ENCODE peak calls at places on chromosomes 4 and X, in ten cellular contexts. One of them, this sample, is unnamed.

GRCh38 chrX:19121898-19122640 is at the start of gene ADGRG2:
- DNase-seq in A549: peak; percentile 55
- DNase-seq in dorsolateral prefrontal cortex: peak; percentile 42
- DNase-seq in nephron progenitor cell: peak; percentile 63
- DNase-seq in cardiac muscle cell: peak; percentile 24
- DNase-seq in ovary: peak; percentile 17
- DNase-seq in brain microvascular endothelial cell: no peak
- DNase-seq in BJ: no peak
- DNase-seq in fibroblast of lung: peak; percentile 21
- DNase-seq in GM13977: peak; percentile 28
- DNase-seq in this sample: no peak

GRCh38 chr4:53763813-53764597 is 172.7 kb upstream of the LNX1 start:
- DNase-seq in cardiac muscle cell: peak; percentile 88
- DNase-seq in GM13977: no peak
- DNase-seq in ovary: peak; percentile 13
- DNase-seq in dorsolateral prefrontal cortex: no peak
- DNase-seq in BJ: peak; percentile 75
- DNase-seq in nephron progenitor cell: no peak
- DNase-seq in fibroblast of lung: peak; percentile 95
- DNase-seq in A549: no peak
- DNase-seq in brain microvascular endothelial cell: peak; percentile 82
- DNase-seq in this sample: no peak

GRCh38 chr4:128220286-128221235 is 67.1 kb downstream of the PGRMC2 start:
- DNase-seq in A549: peak; percentile 62
- DNase-seq in nephron progenitor cell: no peak
- DNase-seq in cardiac muscle cell: peak; percentile 62
- DNase-seq in GM13977: peak; percentile 42
- DNase-seq in brain microvascular endothelial cell: peak; percentile 42
- DNase-seq in BJ: no peak
- DNase-seq in fibroblast of lung: peak; percentile 88
- DNase-seq in dorsolateral prefrontal cortex: no peak
- DNase-seq in ovary: no peak
- DNase-seq in this sample: peak; percentile 24

GRCh38 chr4:125316781-125317525 is 2.2 kb downstream of the FAT4 start:
- DNase-seq in nephron progenitor cell: peak; percentile 49
- DNase-seq in GM13977: no peak
- DNase-seq in cardiac muscle cell: peak; percentile 37
- DNase-seq in BJ: no peak
- DNase-seq in fibroblast of lung: peak; percentile 54
- DNase-seq in brain microvascular endothelial cell: peak; percentile 23
- DNase-seq in A549: peak; percentile 55
- DNase-seq in ovary: peak; percentile 22
- DNase-seq in dorsolateral prefrontal cortex: peak; percentile 50
- DNase-seq in this sample: peak; percentile 18

GRCh38 chrX:133929836-133930464 is 55.4 kb downstream of the GPC3 start:
- DNase-seq in dorsolateral prefrontal cortex: no peak
- DNase-seq in GM13977: no peak
- DNase-seq in fibroblast of lung: no peak
- DNase-seq in A549: no peak
- DNase-seq in brain microvascular endothelial cell: no peak
- DNase-seq in nephron progenitor cell: no peak
- DNase-seq in cardiac muscle cell: no peak
- DNase-seq in BJ: no peak
- DNase-seq in ovary: no peak
- DNase-seq in this sample: no peak

GRCh38 chrX:20382518-20383291 is 116.0 kb upstream of the RPS6KA3 start:
- DNase-seq in dorsolateral prefrontal cortex: no peak
- DNase-seq in BJ: no peak
- DNase-seq in brain microvascular endothelial cell: no peak
- DNase-seq in cardiac muscle cell: no peak
- DNase-seq in A549: peak; percentile 58
- DNase-seq in fibroblast of lung: no peak
- DNase-seq in ovary: no peak
- DNase-seq in nephron progenitor cell: no peak
- DNase-seq in GM13977: peak; percentile 13
- DNase-seq in this sample: peak; percentile 12

GRCh38 chr4:33837043-33837442 is 2407.3 kb downstream of the ARAP2 start:
- DNase-seq in dorsolateral prefrontal cortex: no peak
- DNase-seq in GM13977: no peak
- DNase-seq in fibroblast of lung: peak; percentile 91
- DNase-seq in A549: peak; percentile 0
- DNase-seq in brain microvascular endothelial cell: peak; percentile 46
- DNase-seq in ovary: no peak
- DNase-seq in cardiac muscle cell: peak; percentile 83
- DNase-seq in nephron progenitor cell: no peak
- DNase-seq in BJ: peak; percentile 53
- DNase-seq in this sample: no peak

GRCh38 chrX:51461053-51462050 is 35.0 kb downstream of the NUDT11 start:
- DNase-seq in cardiac muscle cell: peak; percentile 50
- DNase-seq in GM13977: peak; percentile 30
- DNase-seq in dorsolateral prefrontal cortex: no peak
- DNase-seq in BJ: no peak
- DNase-seq in A549: peak; percentile 53
- DNase-seq in ovary: no peak
- DNase-seq in fibroblast of lung: peak; percentile 26
- DNase-seq in brain microvascular endothelial cell: peak; percentile 48
- DNase-seq in nephron progenitor cell: peak; percentile 10
- DNase-seq in this sample: peak; percentile 19

GRCh38 chr4:14178421-14178820 is 550.9 kb upstream of the BOD1L1 start:
- DNase-seq in dorsolateral prefrontal cortex: no peak
- DNase-seq in nephron progenitor cell: no peak
- DNase-seq in fibroblast of lung: peak; percentile 38
- DNase-seq in ovary: no peak
- DNase-seq in BJ: no peak
- DNase-seq in GM13977: no peak
- DNase-seq in cardiac muscle cell: peak; percentile 63
- DNase-seq in A549: peak; percentile 17
- DNase-seq in brain microvascular endothelial cell: no peak
- DNase-seq in this sample: no peak

GRCh38 chrX:16711219-16712115 is 1.0 kb downstream of the CTPS2 start:
- DNase-seq in dorsolateral prefrontal cortex: no peak
- DNase-seq in A549: no peak
- DNase-seq in cardiac muscle cell: no peak
- DNase-seq in brain microvascular endothelial cell: no peak
- DNase-seq in nephron progenitor cell: no peak
- DNase-seq in GM13977: peak; percentile 35
- DNase-seq in ovary: no peak
- DNase-seq in fibroblast of lung: no peak
- DNase-seq in BJ: no peak
- DNase-seq in this sample: peak; percentile 20

DNA sequence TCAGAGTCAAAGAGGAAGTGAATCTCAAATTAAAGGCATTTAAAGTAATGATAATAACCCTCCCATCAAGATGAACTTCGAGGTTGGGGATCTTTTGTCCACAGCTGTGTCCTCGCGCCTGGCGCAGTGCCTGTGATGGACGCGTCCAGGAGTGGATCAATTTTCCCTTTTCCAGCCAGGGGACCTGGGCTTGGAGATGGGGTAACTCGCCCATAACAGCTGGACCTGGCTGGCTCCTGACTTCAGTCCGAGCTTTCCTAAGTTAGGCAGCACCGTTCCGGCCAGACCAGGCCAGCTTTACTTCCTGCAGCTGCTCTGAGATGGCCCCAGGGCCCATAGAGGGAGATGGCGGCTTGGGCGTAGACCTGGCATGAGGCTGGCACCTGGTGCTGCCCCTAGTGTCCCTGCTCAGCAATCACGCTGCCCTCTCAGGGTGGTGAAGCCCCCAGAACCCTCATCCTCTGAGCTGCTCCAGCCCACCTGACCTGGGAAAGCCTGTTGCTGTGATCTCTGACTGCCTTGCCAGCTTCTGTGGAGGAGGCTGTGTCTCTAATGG is 23.9 kb downstream of the ADRA2C start:
- DNase-seq in GM13977: no peak
- DNase-seq in fibroblast of lung: no peak
- DNase-seq in nephron progenitor cell: no peak
- DNase-seq in brain microvascular endothelial cell: no peak
- DNase-seq in cardiac muscle cell: no peak
- DNase-seq in A549: no peak
- DNase-seq in ovary: no peak
- DNase-seq in dorsolateral prefrontal cortex: no peak
- DNase-seq in BJ: no peak
- DNase-seq in this sample: no peak
- TF ChIP-seq CTCF in GM13977: no peak
- TF ChIP-seq CTCF in fibroblast of lung: no peak
- TF ChIP-seq CTCF in nephron progenitor cell: no peak
- TF ChIP-seq CTCF in brain microvascular endothelial cell: no peak
- TF ChIP-seq CTCF in cardiac muscle cell: no peak
- TF ChIP-seq CTCF in A549: no peak
- TF ChIP-seq CTCF in ovary: no peak
- TF ChIP-seq CTCF in dorsolateral prefrontal cortex: no peak
- TF ChIP-seq CTCF in BJ: no peak
- TF ChIP-seq CTCF in this sample: no peak

DNA sequence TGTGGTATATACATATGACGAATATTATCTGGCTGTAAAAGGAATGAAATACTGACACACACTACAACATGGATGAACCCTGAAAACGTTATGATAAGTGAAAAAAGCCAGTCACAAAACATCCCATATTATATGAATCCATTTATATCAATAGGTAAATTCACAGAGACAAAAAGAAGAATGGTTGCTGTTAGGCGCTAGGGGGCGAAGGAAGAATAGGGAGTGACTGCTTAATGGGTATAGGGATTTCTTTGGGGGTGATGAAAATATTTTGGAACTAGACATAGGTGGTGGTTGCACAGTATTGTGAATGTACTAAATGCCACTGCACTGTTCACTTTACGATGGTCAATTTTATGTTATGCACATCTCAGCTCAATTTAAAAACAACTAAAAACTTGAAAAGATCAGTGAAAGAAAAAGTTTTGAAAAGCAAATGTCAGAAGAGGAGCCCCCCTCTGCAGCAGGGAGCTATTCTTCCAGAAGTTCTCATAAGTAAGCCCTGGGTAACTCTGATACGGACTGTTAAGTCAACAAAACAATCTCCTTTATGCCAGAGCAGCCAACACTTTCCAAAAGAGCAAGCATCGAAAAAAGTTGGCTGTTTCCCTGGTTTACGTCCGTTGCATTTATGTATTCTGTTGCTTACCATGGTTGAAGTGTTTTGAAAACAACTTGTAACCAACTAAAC is 96.3 kb upstream of the EGFL6 start:
- DNase-seq in ovary: no peak
- DNase-seq in GM13977: no peak
- DNase-seq in dorsolateral prefrontal cortex: no peak
- DNase-seq in cardiac muscle cell: peak; percentile 28
- DNase-seq in fibroblast of lung: no peak
- DNase-seq in brain microvascular endothelial cell: no peak
- DNase-seq in BJ: no peak
- DNase-seq in nephron progenitor cell: no peak
- DNase-seq in A549: no peak
- DNase-seq in this sample: no peak
- TF ChIP-seq CTCF in ovary: no peak
- TF ChIP-seq CTCF in GM13977: peak; percentile 34
- TF ChIP-seq CTCF in dorsolateral prefrontal cortex: no peak
- TF ChIP-seq CTCF in cardiac muscle cell: no peak
- TF ChIP-seq CTCF in fibroblast of lung: no peak
- TF ChIP-seq CTCF in brain microvascular endothelial cell: peak; percentile 26
- TF ChIP-seq CTCF in BJ: no peak
- TF ChIP-seq CTCF in nephron progenitor cell: no peak
- TF ChIP-seq CTCF in A549: no peak
- TF ChIP-seq CTCF in this sample: no peak

DNA sequence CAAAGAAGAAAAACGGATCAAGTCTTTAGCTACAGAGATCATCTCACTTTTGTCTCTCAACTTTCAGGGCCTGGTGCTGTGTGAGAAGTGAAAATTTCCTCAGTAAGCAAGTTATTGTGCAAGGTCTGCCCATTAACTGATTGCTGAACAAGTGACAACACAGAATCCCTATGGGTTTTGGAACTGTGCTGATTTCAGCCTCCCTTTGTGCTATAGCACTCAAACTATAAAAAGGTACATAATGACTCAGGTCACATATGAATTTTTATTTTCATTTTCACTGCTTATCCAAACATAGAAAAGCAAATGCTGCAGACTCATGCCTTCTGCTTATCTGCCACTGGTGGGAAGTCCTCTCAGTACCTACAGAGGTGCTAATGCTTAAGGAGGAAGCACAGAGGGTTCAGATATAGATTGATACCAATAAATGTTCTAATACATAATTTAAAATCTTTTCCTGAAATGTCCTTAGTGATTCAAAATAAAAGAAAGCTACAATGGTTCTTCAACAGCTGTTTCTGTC is 576.2 kb upstream of the CT83 start:
- DNase-seq in brain microvascular endothelial cell: no peak
- DNase-seq in dorsolateral prefrontal cortex: no peak
- DNase-seq in BJ: no peak
- DNase-seq in ovary: no peak
- DNase-seq in cardiac muscle cell: no peak
- DNase-seq in fibroblast of lung: no peak
- DNase-seq in nephron progenitor cell: no peak
- DNase-seq in GM13977: no peak
- DNase-seq in A549: no peak
- DNase-seq in this sample: no peak
- TF ChIP-seq CTCF in brain microvascular endothelial cell: no peak
- TF ChIP-seq CTCF in dorsolateral prefrontal cortex: no peak
- TF ChIP-seq CTCF in BJ: no peak
- TF ChIP-seq CTCF in ovary: no peak
- TF ChIP-seq CTCF in cardiac muscle cell: no peak
- TF ChIP-seq CTCF in fibroblast of lung: no peak
- TF ChIP-seq CTCF in nephron progenitor cell: no peak
- TF ChIP-seq CTCF in GM13977: no peak
- TF ChIP-seq CTCF in A549: no peak
- TF ChIP-seq CTCF in this sample: no peak

GRCh38 chr4:74125072-74125471 is 26.1 kb upstream of the CXCL2 start:
- DNase-seq in brain microvascular endothelial cell: no peak
- DNase-seq in cardiac muscle cell: no peak
- DNase-seq in nephron progenitor cell: no peak
- DNase-seq in dorsolateral prefrontal cortex: no peak
- DNase-seq in fibroblast of lung: no peak
- DNase-seq in BJ: no peak
- DNase-seq in GM13977: no peak
- DNase-seq in ovary: no peak
- DNase-seq in A549: no peak
- DNase-seq in this sample: no peak

GRCh38 chr4:74121643-74122579 is 22.9 kb upstream of the CXCL2 start:
- DNase-seq in A549: no peak
- DNase-seq in dorsolateral prefrontal cortex: no peak
- DNase-seq in GM13977: no peak
- DNase-seq in fibroblast of lung: no peak
- DNase-seq in ovary: no peak
- DNase-seq in BJ: no peak
- DNase-seq in cardiac muscle cell: no peak
- DNase-seq in nephron progenitor cell: no peak
- DNase-seq in brain microvascular endothelial cell: no peak
- DNase-seq in this sample: no peak

GRCh38 chr4:74123065-74123728 is 24.2 kb upstream of the CXCL2 start:
- DNase-seq in fibroblast of lung: no peak
- DNase-seq in nephron progenitor cell: no peak
- DNase-seq in ovary: no peak
- DNase-seq in BJ: no peak
- DNase-seq in brain microvascular endothelial cell: peak; percentile 86
- DNase-seq in cardiac muscle cell: peak; percentile 90
- DNase-seq in GM13977: no peak
- DNase-seq in dorsolateral prefrontal cortex: no peak
- DNase-seq in A549: peak; percentile 77
- DNase-seq in this sample: no peak

DNA sequence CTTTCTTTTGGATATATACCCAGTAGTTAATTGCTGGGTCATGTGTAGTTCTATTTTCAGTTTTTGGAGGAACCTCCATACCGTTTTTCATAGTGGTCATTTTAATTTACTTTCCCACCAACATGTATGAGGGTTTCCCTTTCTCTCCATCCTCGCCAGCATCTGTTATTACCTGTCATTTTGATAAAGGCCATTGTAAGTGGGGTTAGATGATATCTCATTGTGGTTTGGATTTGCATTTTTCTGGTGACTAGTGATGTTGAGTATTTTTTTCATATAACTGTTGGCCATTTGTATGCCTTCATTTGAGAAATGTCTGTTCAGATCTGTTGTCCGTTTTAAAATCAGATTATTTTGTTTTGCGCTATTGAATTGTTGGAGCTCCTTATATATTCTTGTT is 28.8 kb upstream of the CXCL2 start:
- DNase-seq in dorsolateral prefrontal cortex: no peak
- DNase-seq in fibroblast of lung: peak; percentile 59
- DNase-seq in BJ: no peak
- DNase-seq in GM13977: no peak
- DNase-seq in A549: no peak
- DNase-seq in nephron progenitor cell: no peak
- DNase-seq in brain microvascular endothelial cell: no peak
- DNase-seq in ovary: no peak
- DNase-seq in cardiac muscle cell: no peak
- DNase-seq in this sample: no peak
- TF ChIP-seq CTCF in dorsolateral prefrontal cortex: no peak
- TF ChIP-seq CTCF in fibroblast of lung: no peak
- TF ChIP-seq CTCF in BJ: no peak
- TF ChIP-seq CTCF in GM13977: no peak
- TF ChIP-seq CTCF in A549: no peak
- TF ChIP-seq CTCF in nephron progenitor cell: no peak
- TF ChIP-seq CTCF in brain microvascular endothelial cell: no peak
- TF ChIP-seq CTCF in ovary: no peak
- TF ChIP-seq CTCF in cardiac muscle cell: no peak
- TF ChIP-seq CTCF in this sample: no peak

This sample was measured in GM10248.